ENCODE peak calls at places on chromosomes 1 and 21, in six cellular contexts. One of them, this sample, is unnamed.
A peak's percentile ranks its signal among the peaks of the same experiment; 100 is the strongest.

GRCh38 chr1:147600119-147601111 is 59.1 kb downstream of the BCL9 start:
- DNase-seq in HepG2: peak; percentile 25
- DNase-seq in GM12891: no peak
- DNase-seq in GM12878: no peak
- DNase-seq in K562: peak; percentile 22
- DNase-seq in H1: no peak
- DNase-seq in this sample: no peak

GRCh38 chr1:31655756-31656155 is 11.1 kb upstream of the PEF1 start:
- DNase-seq in K562: no peak
- DNase-seq in H1: no peak
- DNase-seq in HepG2: no peak
- DNase-seq in GM12891: no peak
- DNase-seq in GM12878: no peak
- DNase-seq in this sample: no peak

GRCh38 chr1:77036560-77036959 is 169.3 kb downstream of the ST6GALNAC5 start:
- DNase-seq in K562: no peak
- DNase-seq in GM12891: no peak
- DNase-seq in H1: no peak
- DNase-seq in GM12878: no peak
- DNase-seq in HepG2: no peak
- DNase-seq in this sample: no peak

GRCh38 chr1:53694718-53695091 is 44.3 kb downstream of the GLIS1 start:
- DNase-seq in H1: no peak
- DNase-seq in HepG2: no peak
- DNase-seq in GM12891: no peak
- DNase-seq in GM12878: no peak
- DNase-seq in K562: no peak
- DNase-seq in this sample: no peak

GRCh38 chr1:222331340-222331739 is 216.6 kb downstream of the HHIPL2 start:
- DNase-seq in GM12891: no peak
- DNase-seq in HepG2: no peak
- DNase-seq in H1: no peak
- DNase-seq in GM12878: no peak
- DNase-seq in K562: no peak
- DNase-seq in this sample: no peak

GRCh38 chr21:15560383-15561056 is 169.3 kb upstream of the USP25 start:
- DNase-seq in GM12891: no peak
- DNase-seq in GM12878: no peak
- DNase-seq in K562: no peak
- DNase-seq in H1: no peak
- DNase-seq in HepG2: no peak
- DNase-seq in this sample: no peak

GRCh38 chr1:69157046-69157756 is 410.5 kb upstream of the LRRC7 start:
- DNase-seq in H1: no peak
- DNase-seq in K562: no peak
- DNase-seq in HepG2: no peak
- DNase-seq in GM12891: no peak
- DNase-seq in GM12878: no peak
- DNase-seq in this sample: no peak

GRCh38 chr1:31760422-31760900 is 3.7 kb downstream of the ADGRB2 start:
- DNase-seq in K562: no peak
- DNase-seq in GM12878: no peak
- DNase-seq in GM12891: no peak
- DNase-seq in HepG2: no peak
- DNase-seq in H1: no peak
- DNase-seq in this sample: no peak

GRCh38 chr1:46043491-46044017 is 88.9 kb downstream of the PIK3R3 start:
- DNase-seq in HepG2: no peak
- DNase-seq in GM12891: no peak
- DNase-seq in GM12878: peak; percentile 92
- DNase-seq in K562: no peak
- DNase-seq in H1: peak; percentile 41
- DNase-seq in this sample: no peak

GRCh38 chr1:160097196-160097910 is 1.1 kb downstream of the IGSF8 start:
- DNase-seq in HepG2: no peak
- DNase-seq in GM12878: no peak
- DNase-seq in GM12891: no peak
- DNase-seq in K562: no peak
- DNase-seq in H1: no peak
- DNase-seq in this sample: no peak

GRCh38 chr1:67572594-67573221 is 112.3 kb upstream of the GADD45A start:
- DNase-seq in HepG2: no peak
- DNase-seq in H1: no peak
- DNase-seq in K562: no peak
- DNase-seq in GM12891: no peak
- DNase-seq in GM12878: no peak
- DNase-seq in this sample: no peak

GRCh38 chr1:86993269-86993985 is 79.0 kb downstream of the HS2ST1 start:
- DNase-seq in GM12891: no peak
- DNase-seq in GM12878: no peak
- DNase-seq in H1: no peak
- DNase-seq in HepG2: peak; percentile 31
- DNase-seq in K562: peak; percentile 52
- DNase-seq in this sample: no peak

GRCh38 chr1:98749152-98749756 is 87.7 kb downstream of the SNX7 start:
- DNase-seq in GM12878: no peak
- DNase-seq in K562: no peak
- DNase-seq in HepG2: no peak
- DNase-seq in H1: no peak
- DNase-seq in GM12891: no peak
- DNase-seq in this sample: no peak

GRCh38 chr1:184482113-184482512 is 95.3 kb downstream of the C1orf21 start:
- DNase-seq in K562: no peak
- DNase-seq in H1: no peak
- DNase-seq in GM12891: no peak
- DNase-seq in GM12878: no peak
- DNase-seq in HepG2: no peak
- DNase-seq in this sample: no peak

GRCh38 chr21:24939288-24939687 is 668.0 kb downstream of the MRPL39 start:
- DNase-seq in H1: no peak
- DNase-seq in HepG2: no peak
- DNase-seq in GM12891: no peak
- DNase-seq in K562: no peak
- DNase-seq in GM12878: no peak
- DNase-seq in this sample: no peak

GRCh38 chr1:21721271-21721985 is 52.3 kb upstream of the RAP1GAP start:
- DNase-seq in K562: no peak
- DNase-seq in GM12878: no peak
- DNase-seq in GM12891: no peak
- DNase-seq in H1: no peak
- DNase-seq in HepG2: no peak
- DNase-seq in this sample: no peak

GRCh38 chr1:3161130-3161840 is 92.3 kb downstream of the PRDM16 start:
- DNase-seq in H1: no peak
- DNase-seq in K562: no peak
- DNase-seq in GM12878: no peak
- DNase-seq in GM12891: no peak
- DNase-seq in HepG2: no peak
- DNase-seq in this sample: no peak

GRCh38 chr1:20787775-20788488 is 825 bp upstream of the HP1BP3 start:
- DNase-seq in GM12891: no peak
- DNase-seq in GM12878: no peak
- DNase-seq in K562: peak; percentile 30
- DNase-seq in HepG2: peak; percentile 60
- DNase-seq in H1: peak; percentile 0
- DNase-seq in this sample: no peak

GRCh38 chr21:34911360-34911759 is 137.7 kb downstream of the RUNX1 start:
- DNase-seq in GM12891: no peak
- DNase-seq in H1: no peak
- DNase-seq in HepG2: no peak
- DNase-seq in GM12878: no peak
- DNase-seq in K562: no peak
- DNase-seq in this sample: no peak

GRCh38 chr1:198632007-198632406 is 6.8 kb upstream of the PTPRC start:
- DNase-seq in GM12891: no peak
- DNase-seq in K562: no peak
- DNase-seq in H1: no peak
- DNase-seq in HepG2: no peak
- DNase-seq in GM12878: no peak
- DNase-seq in this sample: no peak

GRCh38 chr1:198633675-198634121 is 5.1 kb upstream of the PTPRC start:
- DNase-seq in GM12891: no peak
- DNase-seq in H1: no peak
- DNase-seq in K562: peak; percentile 64
- DNase-seq in HepG2: no peak
- DNase-seq in GM12878: no peak
- DNase-seq in this sample: no peak

GRCh38 chr1:198629610-198630009 is 9.2 kb upstream of the PTPRC start:
- DNase-seq in H1: no peak
- DNase-seq in HepG2: no peak
- DNase-seq in GM12891: no peak
- DNase-seq in K562: no peak
- DNase-seq in GM12878: no peak
- DNase-seq in this sample: no peak

GRCh38 chr1:198630863-198631262 is 8.0 kb upstream of the PTPRC start:
- DNase-seq in GM12878: no peak
- DNase-seq in K562: no peak
- DNase-seq in GM12891: no peak
- DNase-seq in H1: no peak
- DNase-seq in HepG2: no peak
- DNase-seq in this sample: no peak

DNA sequence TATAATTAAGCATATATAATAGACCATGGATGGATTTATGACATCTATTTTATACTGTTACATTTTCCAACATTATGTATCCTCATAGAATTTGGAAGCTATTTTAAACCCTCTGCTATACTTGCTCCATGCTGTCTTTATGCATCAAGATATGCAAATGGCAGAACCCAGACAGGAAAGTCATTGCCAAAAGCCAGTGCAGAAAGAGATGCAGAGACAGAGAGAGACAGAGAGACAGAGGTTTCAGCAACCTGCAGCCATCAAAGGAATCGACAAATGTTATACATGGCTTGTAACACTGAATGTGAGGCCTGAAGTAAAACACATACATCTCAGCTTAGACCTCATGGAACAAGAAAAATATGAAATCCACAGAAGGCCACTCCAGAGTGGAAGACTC is 7.5 kb upstream of the PTPRC start:
- DNase-seq in GM12891: no peak
- DNase-seq in GM12878: no peak
- DNase-seq in K562: no peak
- DNase-seq in H1: no peak
- DNase-seq in HepG2: no peak
- DNase-seq in this sample: no peak
- TF ChIP-seq POLR2A in GM12891: no peak
- TF ChIP-seq POLR2A in GM12878: no peak
- TF ChIP-seq POLR2A in K562: no peak
- TF ChIP-seq POLR2A in H1: no peak
- TF ChIP-seq POLR2A in HepG2: no peak
- TF ChIP-seq POLR2A in this sample: no peak

GRCh38 chr21:33866851-33867250 is 48.8 kb downstream of the ATP5PO start:
- DNase-seq in K562: no peak
- DNase-seq in GM12878: no peak
- DNase-seq in HepG2: no peak
- DNase-seq in GM12891: no peak
- DNase-seq in H1: no peak
- DNase-seq in this sample: no peak
- TF ChIP-seq POLR2AphosphoS5 in K562: no peak
- TF ChIP-seq POLR2AphosphoS5 in GM12878: no peak
- TF ChIP-seq POLR2AphosphoS5 in HepG2: no peak
- TF ChIP-seq POLR2AphosphoS5 in GM12891: no peak
- TF ChIP-seq POLR2AphosphoS5 in H1: no peak
- TF ChIP-seq POLR2AphosphoS5 in this sample: no peak

GRCh38 chr1:43883321-43883720 is 50.3 kb upstream of the ARTN start:
- DNase-seq in GM12891: no peak
- DNase-seq in K562: no peak
- DNase-seq in HepG2: no peak
- DNase-seq in GM12878: no peak
- DNase-seq in H1: no peak
- DNase-seq in this sample: no peak
- TF ChIP-seq TAF1 in GM12891: no peak
- TF ChIP-seq TAF1 in K562: no peak
- TF ChIP-seq TAF1 in HepG2: no peak
- TF ChIP-seq TAF1 in GM12878: no peak
- TF ChIP-seq TAF1 in H1: no peak
- TF ChIP-seq TAF1 in this sample: no peak

GRCh38 chr1:225777583-225778411 is at the start of gene SRP9:
- DNase-seq in K562: peak; percentile 100
- DNase-seq in HepG2: peak; percentile 97
- DNase-seq in GM12878: peak; percentile 97
- DNase-seq in GM12891: peak; percentile 84
- DNase-seq in H1: peak; percentile 98
- DNase-seq in this sample: peak; percentile 82
- TF ChIP-seq POLR2A in K562: peak; percentile 98
- TF ChIP-seq POLR2A in HepG2: peak; percentile 81
- TF ChIP-seq POLR2A in GM12878: peak; percentile 92
- TF ChIP-seq POLR2A in GM12891: peak; percentile 78
- TF ChIP-seq POLR2A in H1: peak; percentile 89
- TF ChIP-seq POLR2A in this sample: peak; percentile 84

GRCh38 chr1:201366696-201367095 is 10.8 kb downstream of the TNNT2 start:
- DNase-seq in HepG2: no peak
- DNase-seq in GM12878: no peak
- DNase-seq in GM12891: no peak
- DNase-seq in K562: no peak
- DNase-seq in H1: no peak
- DNase-seq in this sample: no peak
- TF ChIP-seq POLR2AphosphoS5 in HepG2: no peak
- TF ChIP-seq POLR2AphosphoS5 in GM12878: no peak
- TF ChIP-seq POLR2AphosphoS5 in GM12891: no peak
- TF ChIP-seq POLR2AphosphoS5 in K562: no peak
- TF ChIP-seq POLR2AphosphoS5 in H1: no peak
- TF ChIP-seq POLR2AphosphoS5 in this sample: no peak

GRCh38 chr1:92951141-92951582 is 10.1 kb downstream of the DIPK1A start:
- DNase-seq in GM12878: peak; percentile 79
- DNase-seq in HepG2: peak; percentile 92
- DNase-seq in GM12891: no peak
- DNase-seq in H1: no peak
- DNase-seq in K562: peak; percentile 49
- DNase-seq in this sample: no peak
- TF ChIP-seq TAF1 in GM12878: no peak
- TF ChIP-seq TAF1 in HepG2: peak; percentile 24
- TF ChIP-seq TAF1 in GM12891: no peak
- TF ChIP-seq TAF1 in H1: no peak
- TF ChIP-seq TAF1 in K562: no peak
- TF ChIP-seq TAF1 in this sample: no peak

GRCh38 chr21:43195131-43196021 is 26.6 kb downstream of the CRYAA start:
- DNase-seq in GM12891: no peak
- DNase-seq in HepG2: no peak
- DNase-seq in GM12878: no peak
- DNase-seq in H1: no peak
- DNase-seq in K562: no peak
- DNase-seq in this sample: no peak
- TF ChIP-seq POLR2A in GM12891: no peak
- TF ChIP-seq POLR2A in HepG2: no peak
- TF ChIP-seq POLR2A in GM12878: no peak
- TF ChIP-seq POLR2A in H1: no peak
- TF ChIP-seq POLR2A in K562: no peak
- TF ChIP-seq POLR2A in this sample: no peak